ENCODE peak calls at places on chromosome 6, in seven cellular contexts. S, I, A, Y, G, P and W are unnamed samples.

GRCh38 chr6:71250050-71250689 is 38.4 kb upstream of the OGFRL1 start:
- DNase-seq in S (no peak), I (peak; percentile 29), A (peak; percentile 93), Y (peak; percentile 92), G (peak; percentile 97), P (no peak), W (no peak)

GRCh38 chr6:170522565-170523183 is 30.4 kb downstream of the PSMB1 start:
- DNase-seq in S (no peak), I (no peak), A (peak; percentile 4), Y (peak; percentile 16), G (peak; percentile 20), P (no peak), W (no peak)

GRCh38 chr6:158290659-158291058 is 21.6 kb upstream of the TULP4 start:
- DNase-seq in S (peak; percentile 37), I (no peak), A (no peak), Y (no peak), G (no peak), P (no peak), W (no peak)

GRCh38 chr6:131949909-131950766 is 1.0 kb downstream of the CCN2 start:
- DNase-seq in S (peak; percentile 80), I (peak; percentile 77), A (peak; percentile 96), Y (peak; percentile 91), G (peak; percentile 96), P (peak; percentile 83), W (peak; percentile 76)

GRCh38 chr6:56370127-56370540 is 122.8 kb upstream of the COL21A1 start:
- DNase-seq in S (peak; percentile 74), I (peak; percentile 72), A (peak; percentile 80), Y (peak; percentile 83), G (peak; percentile 56), P (peak; percentile 80), W (peak; percentile 39)

GRCh38 chr6:80440496-80441160 is 334.2 kb downstream of the BCKDHB start:
- DNase-seq in S (no peak), I (no peak), A (no peak), Y (no peak), G (no peak), P (no peak), W (no peak)

GRCh38 chr6:25278914-25279747 is at the start of gene CARMIL1:
- DNase-seq in S (peak; percentile 92), I (peak; percentile 75), A (peak; percentile 71), Y (peak; percentile 62), G (peak; percentile 70), P (peak; percentile 88), W (peak; percentile 73)

GRCh38 chr6:155519339-155519738 is 63.7 kb upstream of the NOX3 start:
- DNase-seq in S (no peak), I (no peak), A (no peak), Y (no peak), G (no peak), P (no peak), W (no peak)

GRCh38 chr6:170221052-170221752 is 69.7 kb downstream of the DLL1 start:
- DNase-seq in S (peak; percentile 10), I (no peak), A (no peak), Y (no peak), G (no peak), P (no peak), W (no peak)

DNA sequence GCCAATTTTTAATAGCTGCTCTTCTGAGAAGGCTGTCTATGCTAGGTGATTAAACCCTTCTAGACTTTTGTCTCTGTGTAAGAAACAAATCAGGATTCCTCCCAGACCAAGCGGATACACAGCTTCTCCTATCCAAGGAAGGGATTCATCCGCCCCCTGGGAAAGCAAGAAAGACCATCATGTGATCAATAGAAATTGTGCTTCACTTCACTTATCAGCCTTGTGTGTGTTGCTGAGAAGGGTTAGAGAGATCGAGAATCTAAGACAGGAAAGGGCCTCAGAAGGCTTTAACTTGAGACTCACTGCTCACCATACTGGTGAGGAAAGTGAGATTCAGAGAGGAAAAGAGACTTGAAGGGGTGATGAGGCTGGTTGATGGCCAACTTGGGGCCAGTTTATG is 1.5 kb downstream of the ABCC10 start:
- DNase-seq in S (no peak), I (no peak), A (peak; percentile 16), Y (peak; percentile 19), G (no peak), P (no peak), W (no peak)
- H3K4me3 ChIP-seq in S (peak overlapping the region; percentile 79), I (no peak overlapping the region), A (peak overlapping the region; percentile 99), Y (peak overlapping the region; percentile 95), G (peak overlapping the region; percentile 94), P (no peak overlapping the region), W (peak overlapping the region; percentile 96)

DNA sequence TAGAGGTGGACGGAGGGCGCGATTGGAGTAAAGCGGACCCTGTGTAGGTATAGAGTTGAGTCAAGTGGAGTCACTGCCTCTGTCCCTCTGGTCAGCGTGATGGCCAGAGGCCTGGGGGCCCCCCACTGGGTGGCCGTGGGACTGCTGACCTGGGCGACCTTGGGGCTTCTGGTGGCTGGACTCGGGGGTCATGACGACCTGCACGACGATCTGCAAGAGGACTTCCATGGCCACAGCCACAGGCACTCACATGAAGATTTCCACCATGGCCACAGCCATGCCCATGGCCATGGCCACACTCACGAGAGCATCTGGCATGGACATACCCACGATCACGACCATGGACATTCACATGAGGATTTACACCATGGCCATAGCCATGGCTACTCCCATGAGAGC is 479 bp downstream of the SLC39A7 start:
- DNase-seq in S (no peak), I (no peak), A (no peak), Y (no peak), G (no peak), P (no peak), W (no peak)
- TF ChIP-seq CTCF in S (no peak), I (no peak), A (no peak), Y (no peak), G (no peak), P (no peak), W (no peak)

DNA sequence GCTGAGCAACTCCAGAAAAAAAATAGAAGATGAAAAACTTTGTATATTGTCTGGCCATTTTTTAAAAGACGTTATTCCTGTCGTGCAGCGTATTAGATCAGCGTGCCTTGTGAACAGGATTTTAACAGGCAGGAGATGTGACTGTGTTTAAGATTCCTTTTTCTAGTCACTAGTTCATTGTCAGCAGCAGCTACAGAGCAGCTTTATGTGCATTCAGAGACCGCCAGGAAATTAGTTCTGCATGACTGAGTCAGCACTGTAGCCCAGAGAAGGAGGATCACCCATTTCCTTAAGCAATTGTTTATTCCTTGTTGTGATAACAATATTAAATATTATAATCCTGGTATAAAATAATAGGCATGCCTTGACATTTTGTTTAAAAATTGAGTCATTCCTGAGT is 75.4 kb upstream of the ADGRB3 start:
- DNase-seq in S (no peak), I (no peak), A (no peak), Y (no peak), G (peak; percentile 1), P (no peak), W (no peak)
- H3K4me3 ChIP-seq in S (no peak overlapping the region), I (no peak overlapping the region), A (no peak overlapping the region), Y (no peak overlapping the region), G (no peak overlapping the region), P (no peak overlapping the region), W (no peak overlapping the region)

DNA sequence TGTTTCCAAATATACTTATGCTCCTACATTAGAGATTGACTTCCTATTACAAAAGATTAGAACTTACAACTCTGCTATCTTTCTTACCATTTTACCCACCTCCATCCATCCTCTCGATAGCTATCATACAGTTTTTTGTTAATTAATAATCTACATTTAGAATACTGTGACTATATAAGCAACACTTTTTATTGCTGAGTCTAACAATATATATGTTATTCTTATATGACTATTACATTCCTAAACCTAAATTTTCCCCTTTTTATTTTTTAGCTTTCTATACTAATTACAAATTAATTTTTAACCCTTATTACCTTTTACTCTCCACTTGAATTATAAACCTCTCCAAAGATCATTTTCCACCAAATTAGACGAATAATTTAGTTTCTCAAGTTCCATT is 57.0 kb downstream of the RNF217 start:
- DNase-seq in S (no peak), I (no peak), A (no peak), Y (no peak), G (no peak), P (no peak), W (no peak)
- TF ChIP-seq CTCF in S (no peak), I (no peak), A (no peak), Y (no peak), G (no peak), P (no peak), W (no peak)

GRCh38 chr6:6588064-6588923 is at the start of gene LY86:
- DNase-seq in S (no peak), I (peak; percentile 54), A (no peak), Y (no peak), G (no peak), P (no peak), W (peak; percentile 33)
- H3K4me3 ChIP-seq in S (peak within 1 kb of the TSS; percentile 28), I (no peak within 1 kb of the TSS), A (no peak within 1 kb of the TSS), Y (no peak within 1 kb of the TSS), G (no peak within 1 kb of the TSS), P (no peak within 1 kb of the TSS), W (peak within 1 kb of the TSS; percentile 33)

DNA sequence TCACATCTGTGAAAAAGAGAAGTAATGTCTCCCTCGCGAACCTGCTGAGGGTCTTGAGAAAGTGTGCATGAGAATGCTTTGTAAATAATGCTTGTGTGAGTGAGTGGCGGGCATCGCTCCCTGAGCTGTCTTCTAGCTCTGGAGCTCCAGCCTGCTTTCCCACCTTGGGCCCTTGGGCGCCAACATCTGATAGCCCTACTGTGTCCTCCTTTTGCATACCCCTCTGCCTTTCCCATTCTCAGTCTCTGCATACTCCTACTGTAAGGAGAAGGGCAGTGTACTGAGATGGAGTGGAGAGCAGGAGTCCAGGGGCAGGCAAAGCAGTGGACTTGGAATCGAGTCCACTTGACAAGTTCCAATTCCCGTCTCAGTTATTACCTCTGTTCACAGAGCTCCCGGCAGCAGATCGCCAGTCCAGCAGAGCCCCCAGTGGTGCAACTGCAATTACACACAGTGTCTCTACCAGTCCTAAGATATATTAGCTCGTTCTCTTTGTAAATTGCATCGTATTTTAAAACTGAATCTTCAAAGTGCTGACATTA is 855 bp upstream of the NCR2 start:
- DNase-seq in S (no peak), I (no peak), A (no peak), Y (no peak), G (peak; percentile 7), P (no peak), W (no peak)
- TF ChIP-seq CTCF in S (no peak), I (no peak), A (no peak), Y (no peak), G (peak; percentile 34), P (no peak), W (no peak)

GRCh38 chr6:30513451-30513850 is 24.1 kb downstream of the HLA-E start:
- DNase-seq in S (no peak), I (no peak), A (no peak), Y (no peak), G (no peak), P (no peak), W (no peak)

GRCh38 chr6:30508890-30509736 is 19.8 kb downstream of the HLA-E start:
- DNase-seq in S (no peak), I (no peak), A (peak; percentile 43), Y (no peak), G (peak; percentile 74), P (no peak), W (no peak)

GRCh38 chr6:30511147-30511546 is 21.8 kb downstream of the HLA-E start:
- DNase-seq in S (no peak), I (no peak), A (no peak), Y (no peak), G (no peak), P (no peak), W (no peak)

GRCh38 chr6:30510419-30510818 is 21.1 kb downstream of the HLA-E start:
- DNase-seq in S (no peak), I (no peak), A (no peak), Y (no peak), G (no peak), P (no peak), W (no peak)

GRCh38 chr6:30507849-30508843 is 18.8 kb downstream of the HLA-E start:
- DNase-seq in S (no peak), I (no peak), A (no peak), Y (no peak), G (no peak), P (no peak), W (no peak)
- H3K4me3 ChIP-seq in S (no peak overlapping the region), I (no peak overlapping the region), A (no peak overlapping the region), Y (no peak overlapping the region), G (no peak overlapping the region), P (no peak overlapping the region), W (no peak overlapping the region)

GRCh38 chr6:77650098-77650663 is 2.7 kb upstream of the MEI4 start:
- DNase-seq in S (no peak), I (peak; percentile 16), A (no peak), Y (no peak), G (no peak), P (peak; percentile 90), W (peak; percentile 31)
- TF ChIP-seq CTCF in S (no peak), I (no peak), A (no peak), Y (no peak), G (no peak), P (no peak), W (peak; percentile 31)